ENCODE peak calls at places on chromosomes 1 and 21, in six cellular contexts. One of them, this sample, is unnamed.

GRCh38 chr1:25754421-25755195 is 45.4 kb upstream of the SELENON start:
- DNase-seq in adipocyte: no peak
- DNase-seq in activated T-cell treated with anti-CD3 and anti-CD28 coated beads, Interleukin-2, amount 50 U/mL, for 48 hours: peak
- DNase-seq in HTR-8/SVneo: no peak
- DNase-seq in stimulated activated CD4-positive, alpha-beta T cell treated with anti-CD3 and anti-CD28 coated beads, TNF-alpha, amount 100 ng/mL, for 4 hours: no peak
- DNase-seq in globus pallidus: no peak
- DNase-seq in this sample: no peak

GRCh38 chr1:106080608-106081325 is 975.7 kb upstream of the PRMT6 start:
- DNase-seq in activated T-cell treated with anti-CD3 and anti-CD28 coated beads, Interleukin-2, amount 50 U/mL, for 48 hours: no peak
- DNase-seq in HTR-8/SVneo: no peak
- DNase-seq in stimulated activated CD4-positive, alpha-beta T cell treated with anti-CD3 and anti-CD28 coated beads, TNF-alpha, amount 100 ng/mL, for 4 hours: no peak
- DNase-seq in globus pallidus: no peak
- DNase-seq in adipocyte: no peak
- DNase-seq in this sample: no peak

GRCh38 chr1:91569411-91570104 is 68.9 kb downstream of the CDC7 start:
- DNase-seq in HTR-8/SVneo: peak
- DNase-seq in globus pallidus: no peak
- DNase-seq in adipocyte: peak
- DNase-seq in stimulated activated CD4-positive, alpha-beta T cell treated with anti-CD3 and anti-CD28 coated beads, TNF-alpha, amount 100 ng/mL, for 4 hours: no peak
- DNase-seq in activated T-cell treated with anti-CD3 and anti-CD28 coated beads, Interleukin-2, amount 50 U/mL, for 48 hours: no peak
- DNase-seq in this sample: peak

GRCh38 chr21:16563111-16563510 is 833.3 kb downstream of the USP25 start:
- DNase-seq in activated T-cell treated with anti-CD3 and anti-CD28 coated beads, Interleukin-2, amount 50 U/mL, for 48 hours: no peak
- DNase-seq in HTR-8/SVneo: no peak
- DNase-seq in stimulated activated CD4-positive, alpha-beta T cell treated with anti-CD3 and anti-CD28 coated beads, TNF-alpha, amount 100 ng/mL, for 4 hours: no peak
- DNase-seq in adipocyte: no peak
- DNase-seq in globus pallidus: no peak
- DNase-seq in this sample: no peak

GRCh38 chr1:21326861-21327344 is 36.6 kb upstream of the ECE1 start:
- DNase-seq in globus pallidus: no peak
- DNase-seq in adipocyte: no peak
- DNase-seq in stimulated activated CD4-positive, alpha-beta T cell treated with anti-CD3 and anti-CD28 coated beads, TNF-alpha, amount 100 ng/mL, for 4 hours: no peak
- DNase-seq in activated T-cell treated with anti-CD3 and anti-CD28 coated beads, Interleukin-2, amount 50 U/mL, for 48 hours: no peak
- DNase-seq in HTR-8/SVneo: no peak
- DNase-seq in this sample: no peak

GRCh38 chr1:22889213-22889827 is 83.3 kb downstream of the LACTBL1 start:
- DNase-seq in adipocyte: peak
- DNase-seq in stimulated activated CD4-positive, alpha-beta T cell treated with anti-CD3 and anti-CD28 coated beads, TNF-alpha, amount 100 ng/mL, for 4 hours: no peak
- DNase-seq in globus pallidus: peak
- DNase-seq in HTR-8/SVneo: peak
- DNase-seq in activated T-cell treated with anti-CD3 and anti-CD28 coated beads, Interleukin-2, amount 50 U/mL, for 48 hours: no peak
- DNase-seq in this sample: peak

GRCh38 chr1:44531785-44532566 is 126.9 kb downstream of the RNF220 start:
- DNase-seq in stimulated activated CD4-positive, alpha-beta T cell treated with anti-CD3 and anti-CD28 coated beads, TNF-alpha, amount 100 ng/mL, for 4 hours: no peak
- DNase-seq in HTR-8/SVneo: peak
- DNase-seq in adipocyte: no peak
- DNase-seq in globus pallidus: no peak
- DNase-seq in activated T-cell treated with anti-CD3 and anti-CD28 coated beads, Interleukin-2, amount 50 U/mL, for 48 hours: no peak
- DNase-seq in this sample: peak

GRCh38 chr1:36083635-36084501 is at the start of gene TEKT2:
- DNase-seq in stimulated activated CD4-positive, alpha-beta T cell treated with anti-CD3 and anti-CD28 coated beads, TNF-alpha, amount 100 ng/mL, for 4 hours: no peak
- DNase-seq in globus pallidus: peak
- DNase-seq in HTR-8/SVneo: no peak
- DNase-seq in activated T-cell treated with anti-CD3 and anti-CD28 coated beads, Interleukin-2, amount 50 U/mL, for 48 hours: peak
- DNase-seq in adipocyte: peak
- DNase-seq in this sample: no peak

GRCh38 chr1:220990417-220991337 is 111.4 kb downstream of the HLX start:
- DNase-seq in activated T-cell treated with anti-CD3 and anti-CD28 coated beads, Interleukin-2, amount 50 U/mL, for 48 hours: no peak
- DNase-seq in stimulated activated CD4-positive, alpha-beta T cell treated with anti-CD3 and anti-CD28 coated beads, TNF-alpha, amount 100 ng/mL, for 4 hours: no peak
- DNase-seq in HTR-8/SVneo: peak
- DNase-seq in adipocyte: peak
- DNase-seq in globus pallidus: no peak
- DNase-seq in this sample: peak

GRCh38 chr1:54979327-54979891 is 1.0 kb upstream of the TMEM61 start:
- DNase-seq in stimulated activated CD4-positive, alpha-beta T cell treated with anti-CD3 and anti-CD28 coated beads, TNF-alpha, amount 100 ng/mL, for 4 hours: no peak
- DNase-seq in HTR-8/SVneo: no peak
- DNase-seq in globus pallidus: no peak
- DNase-seq in activated T-cell treated with anti-CD3 and anti-CD28 coated beads, Interleukin-2, amount 50 U/mL, for 48 hours: no peak
- DNase-seq in adipocyte: no peak
- DNase-seq in this sample: no peak

GRCh38 chr1:35901235-35901634 is 18.2 kb downstream of the AGO1 start:
- DNase-seq in adipocyte: no peak
- DNase-seq in activated T-cell treated with anti-CD3 and anti-CD28 coated beads, Interleukin-2, amount 50 U/mL, for 48 hours: no peak
- DNase-seq in HTR-8/SVneo: no peak
- DNase-seq in stimulated activated CD4-positive, alpha-beta T cell treated with anti-CD3 and anti-CD28 coated beads, TNF-alpha, amount 100 ng/mL, for 4 hours: no peak
- DNase-seq in globus pallidus: no peak
- DNase-seq in this sample: no peak

GRCh38 chr21:15124731-15125130 is 59.9 kb upstream of the NRIP1 start:
- DNase-seq in adipocyte: no peak
- DNase-seq in stimulated activated CD4-positive, alpha-beta T cell treated with anti-CD3 and anti-CD28 coated beads, TNF-alpha, amount 100 ng/mL, for 4 hours: no peak
- DNase-seq in activated T-cell treated with anti-CD3 and anti-CD28 coated beads, Interleukin-2, amount 50 U/mL, for 48 hours: no peak
- DNase-seq in globus pallidus: no peak
- DNase-seq in HTR-8/SVneo: no peak
- DNase-seq in this sample: no peak

GRCh38 chr1:31122101-31122735 is 56.7 kb upstream of the PUM1 start:
- DNase-seq in globus pallidus: no peak
- DNase-seq in HTR-8/SVneo: no peak
- DNase-seq in stimulated activated CD4-positive, alpha-beta T cell treated with anti-CD3 and anti-CD28 coated beads, TNF-alpha, amount 100 ng/mL, for 4 hours: no peak
- DNase-seq in activated T-cell treated with anti-CD3 and anti-CD28 coated beads, Interleukin-2, amount 50 U/mL, for 48 hours: no peak
- DNase-seq in adipocyte: no peak
- DNase-seq in this sample: no peak

GRCh38 chr1:230206976-230207375 is 139.9 kb downstream of the GALNT2 start:
- DNase-seq in stimulated activated CD4-positive, alpha-beta T cell treated with anti-CD3 and anti-CD28 coated beads, TNF-alpha, amount 100 ng/mL, for 4 hours: no peak
- DNase-seq in activated T-cell treated with anti-CD3 and anti-CD28 coated beads, Interleukin-2, amount 50 U/mL, for 48 hours: no peak
- DNase-seq in globus pallidus: no peak
- DNase-seq in HTR-8/SVneo: no peak
- DNase-seq in adipocyte: no peak
- DNase-seq in this sample: no peak

GRCh38 chr1:200628223-200628868 is 7.8 kb upstream of the KIF14 start:
- DNase-seq in globus pallidus: no peak
- DNase-seq in stimulated activated CD4-positive, alpha-beta T cell treated with anti-CD3 and anti-CD28 coated beads, TNF-alpha, amount 100 ng/mL, for 4 hours: no peak
- DNase-seq in HTR-8/SVneo: no peak
- DNase-seq in adipocyte: no peak
- DNase-seq in activated T-cell treated with anti-CD3 and anti-CD28 coated beads, Interleukin-2, amount 50 U/mL, for 48 hours: peak
- DNase-seq in this sample: no peak

GRCh38 chr21:44441041-44441400 is 14.3 kb upstream of the LRRC3 start:
- DNase-seq in activated T-cell treated with anti-CD3 and anti-CD28 coated beads, Interleukin-2, amount 50 U/mL, for 48 hours: no peak
- DNase-seq in adipocyte: no peak
- DNase-seq in globus pallidus: no peak
- DNase-seq in HTR-8/SVneo: no peak
- DNase-seq in stimulated activated CD4-positive, alpha-beta T cell treated with anti-CD3 and anti-CD28 coated beads, TNF-alpha, amount 100 ng/mL, for 4 hours: no peak
- DNase-seq in this sample: no peak

This sample was measured in MCF 10A.